ENCODE peak calls at places on chromosome 21, in six cellular contexts. E, C, P, U, W and G are unnamed samples.

GRCh38 chr21:29299906-29300546 is 1.3 kb downstream of the BACH1 start:
- DNase-seq in E (peak), C (peak), P (peak), U (no peak), W (peak), G (peak)

GRCh38 chr21:17921579-17922530 is 102.7 kb upstream of the C21orf91 start:
- DNase-seq in E (no peak), C (no peak), P (no peak), U (no peak), W (no peak), G (no peak)

GRCh38 chr21:42118901-42119300 is 47.8 kb downstream of the UMODL1 start:
- DNase-seq in E (no peak), C (peak), P (no peak), U (no peak), W (no peak), G (no peak)

GRCh38 chr21:26070822-26071425 is 99.6 kb downstream of the APP start:
- DNase-seq in E (no peak), C (no peak), P (peak), U (peak), W (no peak), G (peak)

GRCh38 chr21:38869946-38870345 is 64.2 kb downstream of the ETS2 start:
- DNase-seq in E (no peak), C (no peak), P (no peak), U (no peak), W (no peak), G (no peak)

GRCh38 chr21:17200250-17200649 is 312.6 kb upstream of the CXADR start:
- DNase-seq in E (no peak), C (no peak), P (no peak), U (no peak), W (no peak), G (no peak)

GRCh38 chr21:42171091-42172053 is 47.6 kb upstream of the ABCG1 start:
- DNase-seq in E (peak), C (peak), P (no peak), U (no peak), W (no peak), G (no peak)

GRCh38 chr21:45088729-45089128 is 14.3 kb downstream of the ADARB1 start:
- DNase-seq in E (no peak), C (no peak), P (no peak), U (no peak), W (no peak), G (peak)

GRCh38 chr21:37551406-37552355 is 185.1 kb downstream of the DYRK1A start:
- DNase-seq in E (peak), C (no peak), P (no peak), U (no peak), W (no peak), G (peak)

GRCh38 chr21:41133896-41134522 is 34.0 kb upstream of the BACE2 start:
- DNase-seq in E (no peak), C (peak), P (peak), U (no peak), W (no peak), G (no peak)

GRCh38 chr21:46455575-46456385 is 2.9 kb upstream of the DIP2A start:
- DNase-seq in E (peak), C (peak), P (no peak), U (no peak), W (no peak), G (no peak)

GRCh38 chr21:40681164-40681859 is 165.6 kb downstream of the DSCAM start:
- DNase-seq in E (no peak), C (peak), P (no peak), U (no peak), W (no peak), G (no peak)

GRCh38 chr21:25999935-26000582 is 170.5 kb downstream of the APP start:
- DNase-seq in E (no peak), C (no peak), P (peak), U (peak), W (no peak), G (no peak)

GRCh38 chr21:41187537-41188025 is 19.6 kb downstream of the BACE2 start:
- DNase-seq in E (no peak), C (no peak), P (no peak), U (no peak), W (no peak), G (no peak)

GRCh38 chr21:45592208-45592619 is 50.0 kb upstream of the SLC19A1 start:
- DNase-seq in E (no peak), C (no peak), P (no peak), U (peak), W (no peak), G (no peak)

GRCh38 chr21:38945536-38946245 is 140.0 kb downstream of the ETS2 start:
- DNase-seq in E (no peak), C (no peak), P (peak), U (no peak), W (no peak), G (no peak)

GRCh38 chr21:44817914-44818635 is at the start of gene SUMO3:
- DNase-seq in E (peak), C (peak), P (peak), U (peak), W (peak), G (peak)

GRCh38 chr21:46436586-46436985 is 22.1 kb upstream of the DIP2A start:
- DNase-seq in E (no peak), C (no peak), P (no peak), U (no peak), W (no peak), G (no peak)

GRCh38 chr21:36807421-36808004 is 108.6 kb downstream of the SIM2 start:
- DNase-seq in E (no peak), C (no peak), P (no peak), U (no peak), W (no peak), G (no peak)

GRCh38 chr21:29074007-29074376 is 544 bp upstream of the CCT8 start:
- DNase-seq in E (no peak), C (no peak), P (no peak), U (no peak), W (no peak), G (no peak)

GRCh38 chr21:8989883-8990325 is 1531.5 kb upstream of the TPTE start:
- DNase-seq in E (peak), C (no peak), P (no peak), U (no peak), W (no peak), G (peak)

GRCh38 chr21:17463441-17463840 is 49.4 kb upstream of the CXADR start:
- DNase-seq in E (no peak), C (no peak), P (peak), U (no peak), W (no peak), G (peak)

GRCh38 chr21:15472108-15472507 is 257.7 kb upstream of the USP25 start:
- DNase-seq in E (no peak), C (no peak), P (no peak), U (no peak), W (no peak), G (no peak)

GRCh38 chr21:42040411-42041180 is 30.4 kb upstream of the ZBTB21 start:
- DNase-seq in E (peak), C (no peak), P (no peak), U (no peak), W (peak), G (peak)